ENCODE peak calls at places on chromosomes 13 and 19, in five cellular contexts. A, P, R, J and H are unnamed samples.

GRCh38 chr13:80962855-80963254 is 621.9 kb upstream of the SPRY2 start:
- DNase-seq in A (no peak), P (no peak), J (no peak), R (no peak), H (no peak)

GRCh38 chr19:45273532-45273877 is 22.4 kb downstream of the MARK4 start:
- DNase-seq in R (no peak), P (no peak), J (no peak), A (no peak), H (no peak)

GRCh38 chr13:94173312-94173854 is 306.1 kb downstream of the DCT start:
- DNase-seq in J (no peak), R (no peak), P (peak; percentile 93), A (no peak), H (no peak)

GRCh38 chr13:54989418-54989817 is 1960.8 kb downstream of the OLFM4 start:
- DNase-seq in A (no peak), J (no peak), P (no peak), R (no peak), H (no peak)

GRCh38 chr19:7831452-7831851 is 1.4 kb downstream of the EVI5L start:
- DNase-seq in R (no peak), A (no peak), P (peak; percentile 46), J (no peak), H (peak; percentile 42)

GRCh38 chr13:42992585-42993122 is 613 bp upstream of the EPSTI1 start:
- DNase-seq in P (no peak), R (no peak), A (no peak), J (no peak), H (no peak)

GRCh38 chr13:111650626-111651025 is 330.2 kb downstream of the TEX29 start:
- DNase-seq in P (no peak), J (no peak), R (no peak), A (no peak), H (no peak)

GRCh38 chr19:10655457-10656312 is 1.5 kb downstream of the ILF3 start:
- DNase-seq in R (no peak), P (peak; percentile 42), A (no peak), J (peak; percentile 38), H (no peak)

GRCh38 chr13:20512042-20512683 is 13.5 kb downstream of the CRYL1 start:
- DNase-seq in R (no peak), J (no peak), P (no peak), A (no peak), H (no peak)

GRCh38 chr13:86792153-86792651 is 879.0 kb upstream of the SLITRK5 start:
- DNase-seq in A (no peak), R (no peak), P (no peak), J (peak; percentile 61), H (peak; percentile 45)

GRCh38 chr13:73684750-73685149 is 449.5 kb downstream of the KLF12 start:
- DNase-seq in P (no peak), R (no peak), A (no peak), J (no peak), H (no peak)

GRCh38 chr19:58582985-58583384 is 9.8 kb upstream of the MZF1 start:
- DNase-seq in R (no peak), P (no peak), J (no peak), A (no peak), H (peak; percentile 11)

GRCh38 chr13:30158774-30159445 is 148.4 kb downstream of the KATNAL1 start:
- DNase-seq in J (peak; percentile 37), R (peak; percentile 32), P (peak; percentile 86), A (no peak), H (no peak)

GRCh38 chr19:13262450-13262849 is 112.2 kb downstream of the IER2 start:
- DNase-seq in P (peak; percentile 36), A (no peak), J (no peak), R (no peak), H (no peak)

GRCh38 chr13:63377986-63378385 is 1962.3 kb upstream of the PCDH20 start:
- DNase-seq in P (no peak), R (no peak), A (no peak), J (no peak), H (no peak)

GRCh38 chr13:80441968-80442367 is 101.0 kb upstream of the SPRY2 start:
- DNase-seq in P (no peak), J (no peak), A (no peak), R (no peak), H (no peak)

GRCh38 chr13:100339411-100339935 is 249.1 kb downstream of the GGACT start:
- DNase-seq in A (no peak), J (peak; percentile 18), P (no peak), R (no peak), H (no peak)

GRCh38 chr13:51733656-51734334 is 70.2 kb downstream of the DHRS12 start:
- DNase-seq in J (peak; percentile 34), P (no peak), A (no peak), R (no peak), H (no peak)

GRCh38 chr13:29801737-29802305 is 48.6 kb downstream of the UBL3 start:
- DNase-seq in R (no peak), J (no peak), P (no peak), A (no peak), H (no peak)

GRCh38 chr19:23554548-23554947 is 132.5 kb downstream of the ZNF675 start:
- DNase-seq in A (no peak), R (no peak), P (no peak), J (no peak), H (no peak)

GRCh38 chr13:97366172-97366688 is 67.7 kb upstream of the RAP2A start:
- DNase-seq in A (no peak), P (no peak), J (no peak), R (no peak), H (no peak)

GRCh38 chr13:25503856-25504255 is 132.1 kb downstream of the ATP8A2 start:
- DNase-seq in P (no peak), A (no peak), J (no peak), R (no peak), H (no peak)

GRCh38 chr19:45496349-45496953 is 396 bp downstream of the RTN2 start:
- DNase-seq in A (peak; percentile 61), R (no peak), P (no peak), J (no peak), H (no peak)

GRCh38 chr19:31451686-31452325 is 102.6 kb upstream of the TSHZ3 start:
- DNase-seq in J (no peak), A (no peak), R (no peak), P (peak; percentile 53), H (no peak)

GRCh38 chr13:20101467-20102316 is 59.2 kb downstream of the GJA3 start:
- DNase-seq in J (no peak), A (peak; percentile 7), R (no peak), P (no peak), H (no peak)

GRCh38 chr19:10654610-10655456 is 687 bp downstream of the ILF3 start:
- DNase-seq in R (no peak), J (peak; percentile 62), A (peak; percentile 62), P (peak; percentile 13), H (peak; percentile 57)

GRCh38 chr13:62185631-62186256 is 770.1 kb upstream of the PCDH20 start:
- DNase-seq in R (no peak), A (no peak), J (no peak), P (no peak), H (no peak)

GRCh38 chr13:80527400-80527799 is 186.5 kb upstream of the SPRY2 start:
- DNase-seq in A (no peak), P (no peak), R (no peak), J (no peak), H (no peak)

GRCh38 chr19:46717034-46717715 is at the start of gene PRKD2:
- DNase-seq in A (peak; percentile 96), J (peak; percentile 95), R (peak; percentile 83), P (peak; percentile 82), H (peak; percentile 94)

GRCh38 chr13:99436686-99437416 is 64.4 kb upstream of the TM9SF2 start:
- DNase-seq in A (peak; percentile 96), P (peak; percentile 76), J (peak; percentile 94), R (peak; percentile 71), H (peak; percentile 86)

GRCh38 chr13:27140060-27140459 is 31.6 kb downstream of the USP12 start:
- DNase-seq in P (no peak), A (no peak), J (no peak), R (no peak), H (no peak)

GRCh38 chr13:27138457-27139093 is 33.0 kb downstream of the USP12 start:
- DNase-seq in A (no peak), J (no peak), P (no peak), R (no peak), H (no peak)

GRCh38 chr13:27139565-27139964 is 32.0 kb downstream of the USP12 start:
- DNase-seq in P (no peak), R (no peak), J (no peak), A (no peak), H (no peak)

GRCh38 chr13:27135023-27135422 is 36.6 kb downstream of the USP12 start:
- DNase-seq in J (no peak), A (no peak), P (no peak), R (no peak), H (no peak)

GRCh38 chr13:27137759-27138158 is 33.9 kb downstream of the USP12 start:
- DNase-seq in P (no peak), J (no peak), A (no peak), R (no peak), H (no peak)
- H3K27ac ChIP-seq in P (no peak overlapping the region), J (no peak overlapping the region), A (no peak overlapping the region), R (no peak overlapping the region), H (peak overlapping the region; percentile 20)

GRCh38 chr13:37201081-37201480 is 95.6 kb upstream of the CSNK1A1L start:
- DNase-seq in A (no peak), R (no peak), P (no peak), J (no peak), H (no peak)
- H3K4me1 ChIP-seq in A (no peaks in the 10 kb centered on the region), R (no peaks in the 10 kb centered on the region), P (peaks cover 3% of the 10 kb centered on the region), J (no peaks in the 10 kb centered on the region), H (no peaks in the 10 kb centered on the region)

GRCh38 chr19:41427647-41428480 is 690 bp upstream of the B3GNT8 start:
- DNase-seq in P (no peak), A (peak; percentile 73), R (peak; percentile 30), J (no peak), H (no peak)
- H3K4me3 ChIP-seq in P (peak overlapping the region; percentile 32), A (peak overlapping the region; percentile 46), R (peak overlapping the region; percentile 61), J (no peak overlapping the region), H (no peak overlapping the region)

DNA sequence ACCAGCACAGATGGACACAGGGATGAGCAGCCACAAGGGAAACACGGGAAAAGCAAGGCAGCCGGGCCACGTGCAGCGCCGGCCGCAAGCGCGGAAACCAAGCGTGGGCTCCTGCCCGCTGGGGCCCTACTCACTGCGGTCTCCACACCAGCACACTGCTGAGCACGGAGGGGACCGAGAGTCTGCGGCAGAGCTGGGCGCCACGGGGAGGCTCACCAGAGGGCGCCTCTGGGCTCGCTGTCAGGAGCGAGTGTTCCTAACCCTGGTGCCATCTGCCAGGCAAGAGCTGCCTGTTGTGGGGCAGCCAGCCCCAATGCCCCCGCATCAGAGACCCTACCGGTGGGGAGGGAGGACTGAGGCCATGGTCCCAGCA is 26.5 kb downstream of the MPND start:
- DNase-seq in R (no peak), A (peak; percentile 90), J (peak; percentile 33), P (peak; percentile 56), H (no peak)
- H3K27ac ChIP-seq in R (peak overlapping the region; percentile 100), A (peak overlapping the region; percentile 81), J (peak overlapping the region; percentile 50), P (peak overlapping the region; percentile 52), H (peak overlapping the region; percentile 58)

DNA sequence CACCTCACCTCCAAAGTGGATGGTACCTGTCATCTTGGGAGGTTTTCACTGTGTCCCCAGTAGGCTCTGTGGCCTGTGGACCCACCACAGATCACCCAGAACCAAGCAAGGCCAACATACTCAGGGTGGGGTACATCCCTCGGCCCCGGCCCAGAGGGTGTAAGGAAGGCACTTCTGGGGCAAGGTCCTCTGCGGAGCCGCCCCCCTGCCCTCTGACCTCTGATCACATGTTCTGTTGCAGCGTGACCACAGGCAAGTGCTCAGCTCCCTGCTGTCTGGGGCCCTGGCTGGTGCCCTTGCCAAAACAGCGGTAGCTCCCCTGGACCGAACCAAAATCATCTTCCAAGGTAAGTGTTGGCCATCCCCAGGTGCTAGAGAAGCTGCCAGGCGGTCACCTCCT is 36.7 kb downstream of the TMEM161A start:
- DNase-seq in R (no peak), P (no peak), A (no peak), J (no peak), H (peak; percentile 93)
- H3K4me1 ChIP-seq in R (no peaks in the 10 kb centered on the region), P (peaks cover 3% of the 10 kb centered on the region), A (no peaks in the 10 kb centered on the region), J (no peaks in the 10 kb centered on the region), H (no peaks in the 10 kb centered on the region)

GRCh38 chr13:36674337-36675212 is 755 bp downstream of the SERTM1 start:
- DNase-seq in A (no peak), J (no peak), R (no peak), P (no peak), H (no peak)
- H3K4me3 ChIP-seq in A (no peak overlapping the region), J (peak overlapping the region; percentile 20), R (no peak overlapping the region), P (no peak overlapping the region), H (no peak overlapping the region)